ENCODE peak calls at places on chromosomes 5 and 9, in nine cellular contexts. D is heart right ventricle, Q is foreskin fibroblast, A is BJ, Z is fibroblast of mammary gland, T is cardiac muscle cell, B is GM06990, L is GM13977, J is progenitor cell of endocrine pancreas. V is an unnamed sample.

GRCh38 chr5:96627792-96628191 is 34.4 kb upstream of the CAST start:
- DNase-seq in D (no peak), Q (no peak), A (no peak), Z (no peak), T (no peak), B (no peak), L (no peak), J (no peak), V (no peak)

GRCh38 chr5:180001136-180001535 is 70.4 kb downstream of the RNF130 start:
- DNase-seq in D (no peak), Q (no peak), A (no peak), Z (no peak), T (no peak), B (no peak), L (no peak), J (no peak), V (no peak)

GRCh38 chr5:10655041-10655685 is 91.3 kb downstream of the ANKRD33B start:
- DNase-seq in D (no peak), Q (no peak), A (no peak), Z (peak; percentile 28), T (no peak), B (no peak), L (peak; percentile 56), J (no peak), V (peak; percentile 25)

GRCh38 chr9:3441197-3441816 is 84.5 kb downstream of the RFX3 start:
- DNase-seq in D (no peak), Q (peak; percentile 79), A (no peak), Z (peak; percentile 79), T (peak; percentile 66), B (peak; percentile 39), L (peak; percentile 33), J (no peak), V (peak; percentile 75)

GRCh38 chr9:3827175-3827574 is 301.4 kb upstream of the RFX3 start:
- DNase-seq in D (no peak), Q (no peak), A (no peak), Z (no peak), T (no peak), B (no peak), L (no peak), J (no peak), V (no peak)

GRCh38 chr9:80218336-80218735 is 646.6 kb downstream of the TLE4 start:
- DNase-seq in D (no peak), Q (no peak), A (no peak), Z (no peak), T (no peak), B (no peak), L (no peak), J (no peak), V (no peak)

GRCh38 chr9:113219186-113219936 is 1.7 kb downstream of the FKBP15 start:
- DNase-seq in D (no peak), Q (no peak), A (no peak), Z (no peak), T (no peak), B (peak; percentile 62), L (peak; percentile 42), J (no peak), V (no peak)

GRCh38 chr5:152688561-152689274 is 283.6 kb upstream of the NMUR2 start:
- DNase-seq in D (no peak), Q (peak; percentile 54), A (peak; percentile 25), Z (peak; percentile 95), T (no peak), B (no peak), L (no peak), J (no peak), V (peak; percentile 97)

GRCh38 chr9:7489018-7489417 is 310.6 kb downstream of the DMAC1 start:
- DNase-seq in D (peak; percentile 21), Q (no peak), A (no peak), Z (peak; percentile 4), T (no peak), B (no peak), L (no peak), J (no peak), V (no peak)

GRCh38 chr9:106587021-106587420 is 275.9 kb upstream of the ZNF462 start:
- DNase-seq in D (no peak), Q (no peak), A (peak; percentile 22), Z (peak; percentile 5), T (no peak), B (no peak), L (no peak), J (no peak), V (peak; percentile 41)
- TF ChIP-seq CTCF in D (no peak), Q (no peak), A (no peak), Z (no peak), T (no peak), B (no peak), L (no peak), J (no peak), V (no peak)

DNA sequence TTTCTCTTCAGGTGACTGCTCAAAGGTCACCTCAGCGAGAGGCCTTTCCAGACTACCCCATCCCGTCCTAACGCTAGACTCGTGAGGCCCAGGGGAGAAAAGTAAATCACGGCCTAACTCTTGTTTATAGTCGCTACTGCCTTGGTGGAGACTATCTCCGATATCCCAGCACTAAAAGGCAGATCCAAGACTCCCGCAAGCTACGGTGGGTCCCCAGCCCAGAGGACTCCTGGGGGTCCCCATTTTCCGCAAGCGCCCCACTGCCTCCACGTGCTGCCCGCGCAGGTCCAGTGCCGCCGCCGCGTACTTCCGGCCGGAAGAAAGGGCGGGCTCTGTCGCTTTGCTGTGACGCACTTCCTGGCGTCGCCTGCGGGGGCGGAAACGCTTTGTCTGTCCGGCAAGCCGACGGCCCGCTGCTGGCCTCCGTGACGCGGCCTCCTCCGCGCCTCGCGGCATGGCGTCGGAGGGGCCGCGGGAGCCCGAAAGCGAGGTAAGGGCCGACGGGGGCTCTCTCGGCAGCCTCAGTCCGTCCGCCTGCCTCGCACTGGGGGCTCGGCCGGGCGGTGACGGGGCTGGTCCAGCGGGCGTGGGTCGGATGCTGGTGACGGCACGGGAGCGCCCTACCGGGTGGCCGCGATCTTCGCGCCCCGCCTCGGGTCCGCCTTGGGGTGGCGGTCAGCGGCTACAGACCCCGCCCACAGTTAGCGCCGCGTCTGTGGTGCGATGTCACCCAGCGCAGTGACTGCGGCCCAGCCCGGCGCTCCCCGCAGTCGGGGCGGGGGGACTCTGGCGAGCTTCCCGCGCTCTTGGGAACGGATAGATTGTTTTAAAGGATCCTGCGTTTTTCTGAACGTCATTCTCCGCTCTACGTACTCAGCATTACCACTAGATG is at the start of gene SECISBP2:
- DNase-seq in D (peak; percentile 97), Q (peak; percentile 99), A (peak; percentile 87), Z (peak; percentile 97), T (peak; percentile 98), B (peak; percentile 97), L (peak; percentile 92), J (peak; percentile 85), V (peak; percentile 99)
- TF ChIP-seq CTCF in D (peak; percentile 93), Q (peak; percentile 72), A (peak; percentile 78), Z (peak; percentile 58), T (peak; percentile 79), B (peak; percentile 77), L (peak; percentile 67), J (peak; percentile 84), V (peak; percentile 78)

GRCh38 chr9:129289131-129289731 is 111.2 kb upstream of the IER5L start:
- DNase-seq in D (no peak), Q (no peak), A (no peak), Z (no peak), T (no peak), B (no peak), L (peak; percentile 12), J (no peak), V (no peak)
- TF ChIP-seq CTCF in D (no peak), Q (no peak), A (no peak), Z (no peak), T (no peak), B (no peak), L (no peak), J (no peak), V (no peak)

DNA sequence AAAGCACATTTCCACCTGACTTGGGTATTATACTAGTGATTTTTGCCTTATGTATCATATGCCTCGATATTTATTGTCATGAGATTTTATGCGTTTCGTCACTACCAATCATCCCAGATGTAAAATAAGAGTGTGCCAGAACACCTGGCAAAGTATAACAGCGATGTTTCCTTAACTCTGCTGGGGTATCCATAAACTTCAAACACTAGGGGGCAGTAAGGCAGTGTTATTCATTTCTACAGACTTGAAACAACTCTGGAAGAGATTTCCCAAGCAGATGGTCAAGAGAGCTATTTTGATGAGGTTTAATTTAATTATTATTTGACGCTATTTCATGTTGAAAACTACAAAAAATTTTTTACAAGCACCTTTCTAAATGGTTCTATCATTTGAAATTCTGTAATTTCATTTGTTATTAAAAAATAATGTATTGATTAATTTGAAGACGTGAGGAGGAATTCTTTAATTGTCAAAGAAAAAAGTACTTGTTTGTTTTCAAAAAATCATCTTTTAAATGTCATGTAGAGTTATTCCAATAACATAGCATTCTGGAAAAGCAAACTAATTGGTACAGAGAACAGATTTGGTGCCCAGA is 388.5 kb upstream of the CTNND2 start:
- DNase-seq in D (no peak), Q (no peak), A (no peak), Z (peak; percentile 3), T (peak; percentile 61), B (no peak), L (no peak), J (no peak), V (peak; percentile 17)
- TF ChIP-seq CTCF in D (no peak), Q (no peak), A (no peak), Z (peak; percentile 7), T (no peak), B (no peak), L (peak; percentile 42), J (peak; percentile 34), V (peak; percentile 21)

V was measured in astrocyte of the spinal cord.